ENCODE peak calls at places on chromosomes 7 and 10, in four cellular contexts. D is LNCaP clone FGC; I is A549; Y is activated CD8-positive, alpha-beta memory T cell treated with anti-CD3 and anti-CD28 coated beads, Interleukin-2, amount 10 ng/mL, durations not matched to agents 7 days and 5 days. H is an unnamed sample.

GRCh38 chr10:97013983-97014382 is 171.8 kb downstream of the SLIT1 start:
- DNase-seq in D (no peak), I (no peak), Y (no peak), H (no peak)

GRCh38 chr7:29375641-29376562 is 181.3 kb downstream of the CHN2 start:
- DNase-seq in D (no peak), I (peak), Y (no peak), H (no peak)

GRCh38 chr7:116231543-116232401 is 21.4 kb downstream of the TES start:
- DNase-seq in D (peak), I (peak), Y (no peak), H (no peak)

GRCh38 chr10:3813986-3814831 is 29.2 kb upstream of the KLF6 start:
- DNase-seq in D (no peak), I (no peak), Y (no peak), H (no peak)

GRCh38 chr7:130196476-130196875 is 8.7 kb downstream of the TMEM209 start:
- DNase-seq in D (no peak), I (no peak), Y (no peak), H (no peak)

GRCh38 chr10:122733450-122733849 is 33.8 kb upstream of the C10orf120 start:
- DNase-seq in D (no peak), I (no peak), Y (no peak), H (no peak)

GRCh38 chr10:102678842-102679289 is 34.6 kb downstream of the TRIM8 start:
- DNase-seq in D (no peak), I (peak), Y (no peak), H (no peak)

GRCh38 chr10:31660301-31660700 is 268.3 kb downstream of the ARHGAP12 start:
- DNase-seq in D (no peak), I (no peak), Y (no peak), H (no peak)

GRCh38 chr7:25813381-25813780 is 338.6 kb upstream of the NFE2L3 start:
- DNase-seq in D (no peak), I (no peak), Y (no peak), H (no peak)

GRCh38 chr10:132942740-132943554 is 577 bp upstream of the CFAP46 start:
- DNase-seq in D (no peak), I (peak), Y (no peak), H (no peak)

GRCh38 chr7:158531661-158532060 is 56.0 kb downstream of the PTPRN2 start:
- DNase-seq in D (no peak), I (no peak), Y (no peak), H (no peak)

GRCh38 chr10:120736377-120736776 is 114.8 kb upstream of the WDR11 start:
- DNase-seq in D (no peak), I (no peak), Y (no peak), H (no peak)